ENCODE peak calls at places on chromosomes 16 and 17, in four cellular contexts. I is neural crest cell, C is AML-193, P is activated gamma-delta T cell treated with Interleukin-2 at 50 U/mL for 16 hours. Z is an unnamed sample.

GRCh38 chr16:49495151-49495566 is 121.6 kb downstream of the C16orf78 start:
- DNase-seq in I (no peak), C (no peak), P (no peak), Z (no peak)

GRCh38 chr16:11155284-11155806 is 100.7 kb downstream of the SOCS1 start:
- DNase-seq in I (no peak), C (no peak), P (no peak), Z (no peak)

GRCh38 chr17:66691644-66692500 is 143.0 kb upstream of the CACNG5 start:
- DNase-seq in I (no peak), C (no peak), P (no peak), Z (no peak)

GRCh38 chr16:50879873-50880695 is 138.2 kb downstream of the CYLD start:
- DNase-seq in I (peak; percentile 36), C (no peak), P (no peak), Z (no peak)

GRCh38 chr17:82745524-82745923 is 6.3 kb upstream of the TBCD start:
- DNase-seq in I (no peak), C (no peak), P (no peak), Z (no peak)

GRCh38 chr17:11493947-11494346 is 104.3 kb upstream of the DNAH9 start:
- DNase-seq in I (no peak), C (no peak), P (no peak), Z (no peak)

GRCh38 chr17:78748048-78748729 is 33.9 kb downstream of the CYTH1 start:
- DNase-seq in I (no peak), C (no peak), P (peak; percentile 24), Z (no peak)

GRCh38 chr17:38681096-38681495 is 6.3 kb upstream of the EPOP start:
- DNase-seq in I (no peak), C (no peak), P (no peak), Z (no peak)

GRCh38 chr16:77890075-77890474 is 101.7 kb downstream of the VAT1L start:
- DNase-seq in I (no peak), C (no peak), P (no peak), Z (no peak)

GRCh38 chr17:72380120-72380519 is 259.3 kb downstream of the SOX9 start:
- DNase-seq in I (no peak), C (no peak), P (no peak), Z (no peak)

GRCh38 chr17:70804161-70804560 is 634.8 kb downstream of the KCNJ2 start:
- DNase-seq in I (no peak), C (no peak), P (no peak), Z (no peak)

GRCh38 chr17:42266918-42267766 is 9.0 kb downstream of the STAT5B start:
- DNase-seq in I (no peak), C (no peak), P (peak; percentile 53), Z (no peak)

GRCh38 chr16:48405153-48405552 is 19.9 kb upstream of the SIAH1 start:
- DNase-seq in I (no peak), C (no peak), P (no peak), Z (no peak)

GRCh38 chr16:71727545-71728324 is 3.2 kb upstream of the PHLPP2 start:
- DNase-seq in I (no peak), C (no peak), P (no peak), Z (no peak)

GRCh38 chr16:1900452-1900774 is 17.8 kb downstream of the HS3ST6 start:
- DNase-seq in I (no peak), C (no peak), P (no peak), Z (no peak)